ENCODE peak calls at places on chromosomes 13 and 19, in eight cellular contexts. Y is IMR-90, O is HCT116, N is thoracic aorta, Q is body of pancreas, S is GM12878, B is neural progenitor cell, L is upper lobe of right lung. C is an unnamed sample. For H3K27me3, the result is how much of the 10 kb centered on the place peaks cover.

GRCh38 chr13:57739089-57739488 is 107.5 kb downstream of the PCDH17 start:
- DNase-seq in Y (no peak), O (no peak), N (no peak), Q (no peak), S (no peak), B (no peak), L (no peak), C (no peak)

GRCh38 chr19:14363203-14364097 is 17.8 kb upstream of the ADGRE5 start:
- DNase-seq in Y (peak), O (peak), N (peak), Q (peak), S (no peak), B (peak), L (peak), C (peak)

GRCh38 chr19:49335071-49335783 is at the start of gene CD37:
- DNase-seq in Y (no peak), O (no peak), N (no peak), Q (peak), S (no peak), B (no peak), L (peak), C (peak)

GRCh38 chr19:4054471-4055208 is 12.1 kb downstream of the ZBTB7A start:
- DNase-seq in Y (no peak), O (no peak), N (no peak), Q (no peak), S (no peak), B (no peak), L (no peak), C (no peak)

GRCh38 chr19:44775676-44776240 is 1.9 kb upstream of the CBLC start:
- DNase-seq in Y (no peak), O (no peak), N (no peak), Q (no peak), S (no peak), B (no peak), L (no peak), C (no peak)

GRCh38 chr13:23349127-23349897 is 84.2 kb downstream of the SACS start:
- DNase-seq in Y (no peak), O (no peak), N (no peak), Q (no peak), S (no peak), B (no peak), L (no peak), C (no peak)

GRCh38 chr19:48481191-48481500 is 12.0 kb downstream of the CYTH2 start:
- DNase-seq in Y (peak), O (no peak), N (no peak), Q (no peak), S (no peak), B (no peak), L (no peak), C (no peak)

GRCh38 chr19:28359819-28360414 is 853.0 kb downstream of the UQCRFS1 start:
- DNase-seq in Y (no peak), O (no peak), N (no peak), Q (no peak), S (no peak), B (no peak), L (no peak), C (no peak)

GRCh38 chr19:3607398-3608078 is 863 bp upstream of the TBXA2R start:
- DNase-seq in Y (no peak), O (no peak), N (no peak), Q (no peak), S (no peak), B (peak), L (no peak), C (no peak)

GRCh38 chr13:70366720-70367119 is 258.5 kb upstream of the KLHL1 start:
- DNase-seq in Y (no peak), O (no peak), N (no peak), Q (no peak), S (no peak), B (no peak), L (no peak), C (no peak)

GRCh38 chr13:51112771-51113170 is 1.7 kb upstream of the C13orf42 start:
- DNase-seq in Y (no peak), O (no peak), N (no peak), Q (no peak), S (no peak), B (no peak), L (no peak), C (no peak)

GRCh38 chr19:3840804-3841203 is 28.0 kb downstream of the ZFR2 start:
- DNase-seq in Y (no peak), O (no peak), N (no peak), Q (no peak), S (no peak), B (no peak), L (no peak), C (no peak)

GRCh38 chr13:67227131-67227983 is 2.8 kb downstream of the PCDH9 start:
- DNase-seq in Y (no peak), O (no peak), N (no peak), Q (no peak), S (no peak), B (no peak), L (no peak), C (no peak)

GRCh38 chr13:90103099-90103784 is 1244.2 kb upstream of the MIR17HG start:
- DNase-seq in Y (no peak), O (no peak), N (no peak), Q (no peak), S (no peak), B (no peak), L (no peak), C (no peak)

GRCh38 chr13:106464076-106464475 is 71.4 kb downstream of the EFNB2 start:
- DNase-seq in Y (no peak), O (no peak), N (no peak), Q (no peak), S (no peak), B (no peak), L (no peak), C (no peak)

GRCh38 chr19:18321729-18322091 is 1.2 kb downstream of the LSM4 start:
- DNase-seq in Y (peak), O (no peak), N (no peak), Q (no peak), S (no peak), B (no peak), L (no peak), C (no peak)

GRCh38 chr13:41502676-41503075 is 45.3 kb downstream of the RGCC start:
- DNase-seq in Y (no peak), O (no peak), N (no peak), Q (no peak), S (peak), B (no peak), L (no peak), C (peak)

GRCh38 chr19:7868671-7869452 is 5.3 kb downstream of the PRR36 start:
- DNase-seq in Y (peak), O (peak), N (no peak), Q (peak), S (peak), B (peak), L (peak), C (peak)

GRCh38 chr19:18613589-18614234 is 1.0 kb downstream of the TMEM59L start:
- DNase-seq in Y (no peak), O (no peak), N (no peak), Q (no peak), S (no peak), B (peak), L (no peak), C (no peak)

GRCh38 chr13:76783798-76784197 is 102.4 kb downstream of the KCTD12 start:
- DNase-seq in Y (no peak), O (no peak), N (no peak), Q (no peak), S (no peak), B (peak), L (no peak), C (no peak)

GRCh38 chr13:40254394-40254793 is 412.0 kb downstream of the FOXO1 start:
- DNase-seq in Y (no peak), O (no peak), N (no peak), Q (no peak), S (no peak), B (no peak), L (no peak), C (no peak)

GRCh38 chr13:45880242-45880641 is 28.7 kb upstream of the SIAH3 start:
- DNase-seq in Y (no peak), O (no peak), N (no peak), Q (no peak), S (no peak), B (no peak), L (no peak), C (no peak)

GRCh38 chr13:63435668-63436275 is 2020.1 kb upstream of the PCDH20 start:
- DNase-seq in Y (peak), O (peak), N (no peak), Q (no peak), S (no peak), B (no peak), L (no peak), C (no peak)

GRCh38 chr13:20400774-20401173 is 124.9 kb downstream of the CRYL1 start:
- DNase-seq in Y (peak), O (no peak), N (no peak), Q (no peak), S (no peak), B (no peak), L (no peak), C (no peak)

GRCh38 chr13:113519556-113519955 is 29.0 kb upstream of the DCUN1D2 start:
- DNase-seq in Y (no peak), O (no peak), N (no peak), Q (no peak), S (no peak), B (no peak), L (no peak), C (no peak)

GRCh38 chr19:10726268-10726667 is 8.4 kb downstream of the DNM2 start:
- DNase-seq in Y (no peak), O (no peak), N (no peak), Q (no peak), S (no peak), B (no peak), L (no peak), C (no peak)

GRCh38 chr13:89514534-89515312 is 1832.8 kb upstream of the MIR17HG start:
- DNase-seq in Y (peak), O (no peak), N (no peak), Q (no peak), S (no peak), B (peak), L (no peak), C (no peak)

GRCh38 chr13:65339236-65339635 is 1890.9 kb downstream of the PCDH9 start:
- DNase-seq in Y (peak), O (no peak), N (no peak), Q (no peak), S (no peak), B (no peak), L (no peak), C (no peak)

GRCh38 chr13:24630851-24631341 is 49.3 kb upstream of the ATP12A start:
- DNase-seq in Y (peak), O (peak), N (no peak), Q (no peak), S (no peak), B (peak), L (no peak), C (no peak)

GRCh38 chr13:106851251-106851650 is 283.3 kb upstream of the ARGLU1 start:
- DNase-seq in Y (peak), O (no peak), N (no peak), Q (no peak), S (no peak), B (no peak), L (no peak), C (no peak)

GRCh38 chr19:47512183-47512947 is 2.5 kb downstream of the NAPA start:
- DNase-seq in Y (peak), O (no peak), N (no peak), Q (peak), S (no peak), B (no peak), L (no peak), C (no peak)

GRCh38 chr19:3434630-3435553 is 45.4 kb downstream of the SMIM24 start:
- DNase-seq in Y (peak), O (peak), N (peak), Q (peak), S (peak), B (peak), L (peak), C (peak)

GRCh38 chr19:49335784-49336481 is 727 bp downstream of the CD37 start:
- DNase-seq in Y (no peak), O (no peak), N (no peak), Q (no peak), S (no peak), B (no peak), L (peak), C (no peak)

GRCh38 chr13:46321494-46322225 is 65.4 kb downstream of the RUBCNL start:
- DNase-seq in Y (peak), O (peak), N (no peak), Q (peak), S (peak), B (peak), L (no peak), C (no peak)

GRCh38 chr13:107743523-107743922 is 471.8 kb downstream of the LIG4 start:
- DNase-seq in Y (peak), O (no peak), N (no peak), Q (no peak), S (no peak), B (no peak), L (no peak), C (no peak)

GRCh38 chr19:50670102-50670380 is 20.8 kb downstream of the C19orf81 start:
- DNase-seq in Y (no peak), O (no peak), N (no peak), Q (no peak), S (no peak), B (no peak), L (no peak), C (no peak)

GRCh38 chr19:56942749-56943148 is 102.2 kb upstream of the PEG3 start:
- DNase-seq in Y (no peak), O (no peak), N (no peak), Q (peak), S (no peak), B (peak), L (peak), C (peak)

GRCh38 chr13:51728972-51729371 is 75.0 kb downstream of the DHRS12 start:
- DNase-seq in Y (peak), O (no peak), N (no peak), Q (no peak), S (no peak), B (no peak), L (no peak), C (no peak)

GRCh38 chr13:46527237-46527636 is 25.7 kb upstream of the LRCH1 start:
- DNase-seq in Y (no peak), O (no peak), N (no peak), Q (no peak), S (no peak), B (no peak), L (no peak), C (no peak)

GRCh38 chr19:43640424-43640757 is 741 bp upstream of the CADM4 start:
- DNase-seq in Y (no peak), O (no peak), N (no peak), Q (no peak), S (no peak), B (no peak), L (no peak), C (no peak)
- H3K4me3 ChIP-seq in Y (peak), O (peak), N (peak), Q (no peak), S (no peak), B (peak), L (peak), C (no peak)

DNA sequence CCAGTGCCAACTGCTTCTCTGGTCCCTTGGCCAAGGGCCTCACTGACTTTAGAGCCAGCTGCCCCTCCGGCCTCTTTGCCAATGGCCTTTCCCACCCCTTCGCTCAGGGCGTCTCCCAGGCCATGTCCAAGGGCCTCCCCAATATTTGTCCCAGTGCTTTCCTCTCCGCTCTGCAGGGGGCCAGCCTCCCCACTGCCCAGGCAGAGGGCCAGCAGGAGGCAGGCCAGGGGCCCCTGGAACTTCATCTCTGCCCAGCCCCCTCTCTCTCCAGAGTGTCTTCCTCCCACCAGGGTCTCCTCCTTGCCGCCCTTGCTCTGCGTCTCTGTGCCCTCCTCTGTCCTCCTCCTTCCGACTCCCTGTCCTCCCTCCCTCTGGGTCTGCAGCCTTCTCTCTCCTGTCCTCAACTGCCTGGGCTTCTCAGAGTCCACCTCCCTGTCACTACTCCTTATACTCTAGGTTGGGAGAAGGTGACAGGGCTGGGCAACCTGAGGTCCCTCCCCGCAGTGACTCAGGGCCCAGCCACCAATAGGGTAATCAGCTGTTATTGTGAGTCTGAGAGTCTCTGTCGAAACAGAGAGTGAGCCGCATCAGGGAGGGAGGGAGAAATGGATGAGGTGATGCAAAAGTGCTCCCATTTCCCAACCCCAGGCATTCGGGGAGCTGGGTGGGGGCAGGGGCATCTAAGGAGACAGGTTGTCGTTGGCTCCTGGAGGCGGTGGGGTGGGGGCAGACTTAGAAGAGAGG is at the start of gene DMKN:
- DNase-seq in Y (peak), O (peak), N (no peak), Q (no peak), S (no peak), B (no peak), L (no peak), C (no peak)
- H3K27me3 ChIP-seq in Y (under half), O (under half), N (under half), Q (under half), S (under half), B (under half), L (under half), C (under half)

DNA sequence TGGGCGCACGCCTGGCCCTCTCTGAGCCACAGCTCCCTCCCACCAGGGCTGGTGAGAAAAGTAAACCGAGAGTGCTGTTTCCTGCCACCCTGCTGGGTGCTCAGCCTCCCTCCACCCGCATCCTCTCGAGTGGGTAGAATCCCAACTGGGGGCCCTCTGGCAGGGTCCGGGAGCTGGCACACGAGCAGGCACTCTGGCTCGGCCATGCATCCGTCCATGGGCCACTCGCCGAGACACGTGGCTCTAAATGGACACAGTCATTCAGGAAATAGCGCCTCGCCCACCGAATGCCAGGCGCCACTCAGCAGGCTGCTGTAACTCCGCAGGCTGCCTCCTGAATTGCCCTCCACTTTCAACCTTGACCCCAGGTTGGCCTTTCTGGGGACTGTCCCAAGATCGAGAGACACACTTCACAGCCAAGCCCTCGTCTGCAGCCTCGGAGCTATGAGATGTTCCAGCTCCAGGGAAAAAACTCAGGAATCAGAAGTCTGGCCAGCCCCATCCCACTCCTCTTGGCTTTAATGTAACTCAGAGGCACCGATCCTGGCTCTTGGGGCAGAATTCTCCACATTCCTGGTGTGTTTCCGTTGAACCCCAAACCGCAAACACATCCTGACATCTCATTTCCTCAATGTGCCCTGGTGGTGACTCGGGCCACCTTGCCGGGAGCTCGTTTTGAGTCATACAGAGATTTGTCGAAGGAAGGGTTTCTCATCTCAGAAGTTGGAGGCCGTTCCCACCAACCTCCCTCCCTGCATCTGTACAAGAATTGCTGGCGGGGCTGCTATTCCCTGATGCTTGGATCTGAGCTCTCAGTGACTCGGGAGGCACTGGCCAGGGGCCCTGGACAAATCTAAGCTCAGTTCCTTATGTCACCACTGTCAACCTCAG is 14.1 kb downstream of the KLF2 start:
- DNase-seq in Y (peak), O (peak), N (peak), Q (no peak), S (peak), B (no peak), L (peak), C (peak)
- TF ChIP-seq CTCF in Y (peak), O (no peak), N (peak), Q (no peak), S (no peak), B (no peak), L (no peak), C (no peak)

GRCh38 chr13:98657506-98658085 is 80.7 kb upstream of the STK24 start:
- DNase-seq in Y (no peak), O (no peak), N (no peak), Q (no peak), S (no peak), B (no peak), L (no peak), C (no peak)
- H3K4me3 ChIP-seq in Y (no peak), O (no peak), N (no peak), Q (no peak), S (no peak), B (no peak), L (peak), C (no peak)

DNA sequence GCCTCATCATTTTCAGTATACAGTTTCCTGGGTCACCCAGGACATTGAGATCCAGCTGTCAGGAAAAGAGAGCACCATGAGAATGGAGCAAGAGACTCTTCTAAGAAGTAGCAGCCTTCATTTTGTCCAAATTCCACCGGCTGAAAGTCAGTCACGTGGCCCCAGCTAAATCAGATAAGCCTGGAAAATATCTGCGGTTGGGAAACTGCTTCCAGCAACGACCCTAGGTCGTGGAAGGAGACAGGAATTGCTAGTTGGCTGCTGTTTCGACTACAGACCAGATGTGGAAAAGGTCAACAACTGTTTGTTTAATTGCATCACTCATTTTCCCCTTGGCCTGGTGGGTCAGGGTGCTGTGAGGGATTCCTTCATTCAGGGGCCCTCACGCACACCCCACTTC is 107.0 kb downstream of the ZNF536 start:
- DNase-seq in Y (no peak), O (no peak), N (no peak), Q (no peak), S (no peak), B (no peak), L (no peak), C (no peak)
- H3K27me3 ChIP-seq in Y (under half), O (under half), N (under half), Q (under half), S (under half), B (under half), L (under half), C (under half)

GRCh38 chr13:111153279-111153976 is 38.3 kb downstream of the ARHGEF7 start:
- DNase-seq in Y (peak), O (peak), N (peak), Q (peak), S (no peak), B (peak), L (peak), C (peak)
- TF ChIP-seq CTCF in Y (peak), O (no peak), N (no peak), Q (no peak), S (peak), B (peak), L (no peak), C (peak)

GRCh38 chr13:31437975-31438374 is 238.2 kb downstream of the B3GLCT start:
- DNase-seq in Y (no peak), O (no peak), N (no peak), Q (no peak), S (peak), B (no peak), L (no peak), C (no peak)
- H3K4me3 ChIP-seq in Y (no peak), O (no peak), N (no peak), Q (no peak), S (no peak), B (no peak), L (no peak), C (no peak)

C was measured in GM06990.